ENCODE peak calls at places on chromosome 4, in nine cellular contexts. One of them, this sample, is unnamed.

GRCh38 chr4:140099993-140100392 is 54.0 kb downstream of the MAML3 start:
- DNase-seq in fibroblast of lung: no peak
- DNase-seq in mesenchymal stem cell: no peak
- DNase-seq in right atrium auricular region: peak; percentile 68
- DNase-seq in heart right ventricle: peak; percentile 27
- DNase-seq in right cardiac atrium: peak; percentile 75
- DNase-seq in thoracic aorta: no peak
- DNase-seq in K562: no peak
- DNase-seq in RWPE1: no peak
- DNase-seq in this sample: no peak

GRCh38 chr4:54127660-54128059 is 27.7 kb downstream of the GSX2 start:
- DNase-seq in fibroblast of lung: no peak
- DNase-seq in mesenchymal stem cell: no peak
- DNase-seq in right atrium auricular region: no peak
- DNase-seq in heart right ventricle: no peak
- DNase-seq in right cardiac atrium: no peak
- DNase-seq in thoracic aorta: no peak
- DNase-seq in K562: no peak
- DNase-seq in RWPE1: no peak
- DNase-seq in this sample: no peak

GRCh38 chr4:2800691-2801596 is 8.1 kb downstream of the SH3BP2 start:
- DNase-seq in fibroblast of lung: peak; percentile 90
- DNase-seq in mesenchymal stem cell: peak; percentile 90
- DNase-seq in right atrium auricular region: peak; percentile 85
- DNase-seq in heart right ventricle: peak; percentile 89
- DNase-seq in right cardiac atrium: peak; percentile 97
- DNase-seq in thoracic aorta: no peak
- DNase-seq in K562: peak; percentile 53
- DNase-seq in RWPE1: no peak
- DNase-seq in this sample: no peak

GRCh38 chr4:36323801-36324419 is 42.5 kb downstream of the DTHD1 start:
- DNase-seq in fibroblast of lung: no peak
- DNase-seq in mesenchymal stem cell: no peak
- DNase-seq in right atrium auricular region: no peak
- DNase-seq in heart right ventricle: no peak
- DNase-seq in right cardiac atrium: no peak
- DNase-seq in thoracic aorta: no peak
- DNase-seq in K562: no peak
- DNase-seq in RWPE1: no peak
- DNase-seq in this sample: no peak

GRCh38 chr4:2372488-2373030 is 45.9 kb downstream of the ZFYVE28 start:
- DNase-seq in fibroblast of lung: no peak
- DNase-seq in mesenchymal stem cell: no peak
- DNase-seq in right atrium auricular region: no peak
- DNase-seq in heart right ventricle: no peak
- DNase-seq in right cardiac atrium: no peak
- DNase-seq in thoracic aorta: no peak
- DNase-seq in K562: no peak
- DNase-seq in RWPE1: no peak
- DNase-seq in this sample: no peak

GRCh38 chr4:70623301-70623700 is 5.2 kb upstream of the ENAM start:
- DNase-seq in fibroblast of lung: no peak
- DNase-seq in mesenchymal stem cell: no peak
- DNase-seq in right atrium auricular region: no peak
- DNase-seq in heart right ventricle: no peak
- DNase-seq in right cardiac atrium: no peak
- DNase-seq in thoracic aorta: no peak
- DNase-seq in K562: no peak
- DNase-seq in RWPE1: no peak
- DNase-seq in this sample: peak; percentile 43

GRCh38 chr4:181952478-181952877 is 290.7 kb upstream of the TENM3 start:
- DNase-seq in fibroblast of lung: peak; percentile 89
- DNase-seq in mesenchymal stem cell: peak; percentile 72
- DNase-seq in right atrium auricular region: no peak
- DNase-seq in heart right ventricle: no peak
- DNase-seq in right cardiac atrium: no peak
- DNase-seq in thoracic aorta: no peak
- DNase-seq in K562: no peak
- DNase-seq in RWPE1: peak; percentile 63
- DNase-seq in this sample: no peak

GRCh38 chr4:74423101-74423500 is 21.8 kb upstream of the AREG start:
- DNase-seq in fibroblast of lung: peak; percentile 87
- DNase-seq in mesenchymal stem cell: peak; percentile 99
- DNase-seq in right atrium auricular region: no peak
- DNase-seq in heart right ventricle: no peak
- DNase-seq in right cardiac atrium: peak; percentile 82
- DNase-seq in thoracic aorta: no peak
- DNase-seq in K562: peak; percentile 65
- DNase-seq in RWPE1: no peak
- DNase-seq in this sample: no peak

GRCh38 chr4:23889368-23889767 is 479 bp downstream of the PPARGC1A start:
- DNase-seq in fibroblast of lung: peak; percentile 51
- DNase-seq in mesenchymal stem cell: no peak
- DNase-seq in right atrium auricular region: no peak
- DNase-seq in heart right ventricle: no peak
- DNase-seq in right cardiac atrium: no peak
- DNase-seq in thoracic aorta: no peak
- DNase-seq in K562: no peak
- DNase-seq in RWPE1: no peak
- DNase-seq in this sample: no peak

GRCh38 chr4:55887594-55887993 is 34.1 kb downstream of the EXOC1 start:
- DNase-seq in fibroblast of lung: no peak
- DNase-seq in mesenchymal stem cell: peak; percentile 9
- DNase-seq in right atrium auricular region: no peak
- DNase-seq in heart right ventricle: no peak
- DNase-seq in right cardiac atrium: no peak
- DNase-seq in thoracic aorta: no peak
- DNase-seq in K562: no peak
- DNase-seq in RWPE1: no peak
- DNase-seq in this sample: no peak

GRCh38 chr4:13178621-13179020 is 305.5 kb downstream of the RAB28 start:
- DNase-seq in fibroblast of lung: no peak
- DNase-seq in mesenchymal stem cell: no peak
- DNase-seq in right atrium auricular region: no peak
- DNase-seq in heart right ventricle: no peak
- DNase-seq in right cardiac atrium: no peak
- DNase-seq in thoracic aorta: no peak
- DNase-seq in K562: no peak
- DNase-seq in RWPE1: no peak
- DNase-seq in this sample: no peak

GRCh38 chr4:77797239-77797638 is 21.9 kb downstream of the CNOT6L start:
- DNase-seq in fibroblast of lung: no peak
- DNase-seq in mesenchymal stem cell: no peak
- DNase-seq in right atrium auricular region: no peak
- DNase-seq in heart right ventricle: no peak
- DNase-seq in right cardiac atrium: no peak
- DNase-seq in thoracic aorta: no peak
- DNase-seq in K562: no peak
- DNase-seq in RWPE1: peak; percentile 64
- DNase-seq in this sample: no peak

GRCh38 chr4:112767386-112767785 is 130.4 kb downstream of the LARP7 start:
- DNase-seq in fibroblast of lung: no peak
- DNase-seq in mesenchymal stem cell: no peak
- DNase-seq in right atrium auricular region: no peak
- DNase-seq in heart right ventricle: no peak
- DNase-seq in right cardiac atrium: no peak
- DNase-seq in thoracic aorta: no peak
- DNase-seq in K562: no peak
- DNase-seq in RWPE1: no peak
- DNase-seq in this sample: no peak

GRCh38 chr4:188012546-188012945 is 17.0 kb downstream of the ZFP42 start:
- DNase-seq in fibroblast of lung: no peak
- DNase-seq in mesenchymal stem cell: no peak
- DNase-seq in right atrium auricular region: no peak
- DNase-seq in heart right ventricle: no peak
- DNase-seq in right cardiac atrium: no peak
- DNase-seq in thoracic aorta: no peak
- DNase-seq in K562: no peak
- DNase-seq in RWPE1: no peak
- DNase-seq in this sample: no peak

GRCh38 chr4:53479731-53480525 is 102.5 kb downstream of the FIP1L1 start:
- DNase-seq in fibroblast of lung: no peak
- DNase-seq in mesenchymal stem cell: no peak
- DNase-seq in right atrium auricular region: no peak
- DNase-seq in heart right ventricle: no peak
- DNase-seq in right cardiac atrium: no peak
- DNase-seq in thoracic aorta: no peak
- DNase-seq in K562: no peak
- DNase-seq in RWPE1: peak; percentile 59
- DNase-seq in this sample: no peak

GRCh38 chr4:170193496-170193895 is 103.7 kb upstream of the AADAT start:
- DNase-seq in fibroblast of lung: no peak
- DNase-seq in mesenchymal stem cell: no peak
- DNase-seq in right atrium auricular region: no peak
- DNase-seq in heart right ventricle: no peak
- DNase-seq in right cardiac atrium: no peak
- DNase-seq in thoracic aorta: no peak
- DNase-seq in K562: no peak
- DNase-seq in RWPE1: peak; percentile 2
- DNase-seq in this sample: no peak
- H3K27ac ChIP-seq in fibroblast of lung: no peak overlapping the region
- H3K27ac ChIP-seq in mesenchymal stem cell: no peak overlapping the region
- H3K27ac ChIP-seq in right atrium auricular region: no peak overlapping the region
- H3K27ac ChIP-seq in heart right ventricle: no peak overlapping the region
- H3K27ac ChIP-seq in right cardiac atrium: no peak overlapping the region
- H3K27ac ChIP-seq in thoracic aorta: no peak overlapping the region
- H3K27ac ChIP-seq in K562: no peak overlapping the region
- H3K27ac ChIP-seq in RWPE1: no peak overlapping the region
- H3K27ac ChIP-seq in this sample: no peak overlapping the region

GRCh38 chr4:6806924-6807676 is 24.6 kb downstream of the KIAA0232 start:
- DNase-seq in fibroblast of lung: peak; percentile 35
- DNase-seq in mesenchymal stem cell: peak; percentile 53
- DNase-seq in right atrium auricular region: no peak
- DNase-seq in heart right ventricle: no peak
- DNase-seq in right cardiac atrium: no peak
- DNase-seq in thoracic aorta: no peak
- DNase-seq in K562: no peak
- DNase-seq in RWPE1: no peak
- DNase-seq in this sample: no peak

GRCh38 chr4:6803246-6803645 is 20.7 kb downstream of the KIAA0232 start:
- DNase-seq in fibroblast of lung: no peak
- DNase-seq in mesenchymal stem cell: no peak
- DNase-seq in right atrium auricular region: no peak
- DNase-seq in heart right ventricle: no peak
- DNase-seq in right cardiac atrium: no peak
- DNase-seq in thoracic aorta: no peak
- DNase-seq in K562: no peak
- DNase-seq in RWPE1: no peak
- DNase-seq in this sample: no peak

GRCh38 chr4:6804082-6804752 is 21.7 kb downstream of the KIAA0232 start:
- DNase-seq in fibroblast of lung: no peak
- DNase-seq in mesenchymal stem cell: no peak
- DNase-seq in right atrium auricular region: no peak
- DNase-seq in heart right ventricle: no peak
- DNase-seq in right cardiac atrium: no peak
- DNase-seq in thoracic aorta: no peak
- DNase-seq in K562: no peak
- DNase-seq in RWPE1: no peak
- DNase-seq in this sample: no peak

GRCh38 chr4:6811165-6811564 is 28.6 kb downstream of the KIAA0232 start:
- DNase-seq in fibroblast of lung: no peak
- DNase-seq in mesenchymal stem cell: no peak
- DNase-seq in right atrium auricular region: no peak
- DNase-seq in heart right ventricle: no peak
- DNase-seq in right cardiac atrium: no peak
- DNase-seq in thoracic aorta: no peak
- DNase-seq in K562: peak; percentile 39
- DNase-seq in RWPE1: no peak
- DNase-seq in this sample: no peak

GRCh38 chr4:6808259-6808658 is 25.7 kb downstream of the KIAA0232 start:
- DNase-seq in fibroblast of lung: no peak
- DNase-seq in mesenchymal stem cell: no peak
- DNase-seq in right atrium auricular region: no peak
- DNase-seq in heart right ventricle: no peak
- DNase-seq in right cardiac atrium: no peak
- DNase-seq in thoracic aorta: no peak
- DNase-seq in K562: no peak
- DNase-seq in RWPE1: no peak
- DNase-seq in this sample: no peak
- H3K27ac ChIP-seq in fibroblast of lung: no peak overlapping the region
- H3K27ac ChIP-seq in mesenchymal stem cell: no peak overlapping the region
- H3K27ac ChIP-seq in right atrium auricular region: peak overlapping the region; percentile 58
- H3K27ac ChIP-seq in heart right ventricle: peak overlapping the region; percentile 31
- H3K27ac ChIP-seq in right cardiac atrium: no peak overlapping the region
- H3K27ac ChIP-seq in thoracic aorta: no peak overlapping the region
- H3K27ac ChIP-seq in K562: no peak overlapping the region
- H3K27ac ChIP-seq in RWPE1: no peak overlapping the region
- H3K27ac ChIP-seq in this sample: no peak overlapping the region

GRCh38 chr4:186030795-186031194 is 38.2 kb upstream of the TLR3 start:
- DNase-seq in fibroblast of lung: no peak
- DNase-seq in mesenchymal stem cell: no peak
- DNase-seq in right atrium auricular region: no peak
- DNase-seq in heart right ventricle: no peak
- DNase-seq in right cardiac atrium: no peak
- DNase-seq in thoracic aorta: no peak
- DNase-seq in K562: no peak
- DNase-seq in RWPE1: no peak
- DNase-seq in this sample: no peak
- H3K27ac ChIP-seq in fibroblast of lung: no peak overlapping the region
- H3K27ac ChIP-seq in mesenchymal stem cell: no peak overlapping the region
- H3K27ac ChIP-seq in right atrium auricular region: peak overlapping the region; percentile 85
- H3K27ac ChIP-seq in heart right ventricle: peak overlapping the region; percentile 89
- H3K27ac ChIP-seq in right cardiac atrium: peak overlapping the region; percentile 66
- H3K27ac ChIP-seq in thoracic aorta: peak overlapping the region; percentile 83
- H3K27ac ChIP-seq in K562: no peak overlapping the region
- H3K27ac ChIP-seq in RWPE1: peak overlapping the region; percentile 90
- H3K27ac ChIP-seq in this sample: no peak overlapping the region

GRCh38 chr4:184384810-184385557 is 89.4 kb downstream of the IRF2 start:
- DNase-seq in fibroblast of lung: peak; percentile 33
- DNase-seq in mesenchymal stem cell: no peak
- DNase-seq in right atrium auricular region: no peak
- DNase-seq in heart right ventricle: no peak
- DNase-seq in right cardiac atrium: no peak
- DNase-seq in thoracic aorta: no peak
- DNase-seq in K562: no peak
- DNase-seq in RWPE1: no peak
- DNase-seq in this sample: no peak

GRCh38 chr4:184387351-184387750 is 87.0 kb downstream of the IRF2 start:
- DNase-seq in fibroblast of lung: no peak
- DNase-seq in mesenchymal stem cell: no peak
- DNase-seq in right atrium auricular region: no peak
- DNase-seq in heart right ventricle: no peak
- DNase-seq in right cardiac atrium: no peak
- DNase-seq in thoracic aorta: no peak
- DNase-seq in K562: no peak
- DNase-seq in RWPE1: no peak
- DNase-seq in this sample: no peak

GRCh38 chr4:184386271-184386781 is 88.0 kb downstream of the IRF2 start:
- DNase-seq in fibroblast of lung: no peak
- DNase-seq in mesenchymal stem cell: no peak
- DNase-seq in right atrium auricular region: no peak
- DNase-seq in heart right ventricle: no peak
- DNase-seq in right cardiac atrium: no peak
- DNase-seq in thoracic aorta: no peak
- DNase-seq in K562: peak; percentile 89
- DNase-seq in RWPE1: no peak
- DNase-seq in this sample: no peak

GRCh38 chr4:184384056-184384809 is 90.1 kb downstream of the IRF2 start:
- DNase-seq in fibroblast of lung: peak; percentile 99
- DNase-seq in mesenchymal stem cell: peak; percentile 94
- DNase-seq in right atrium auricular region: peak; percentile 73
- DNase-seq in heart right ventricle: no peak
- DNase-seq in right cardiac atrium: peak; percentile 70
- DNase-seq in thoracic aorta: no peak
- DNase-seq in K562: no peak
- DNase-seq in RWPE1: peak; percentile 79
- DNase-seq in this sample: no peak

GRCh38 chr4:184385705-184386141 is 88.6 kb downstream of the IRF2 start:
- DNase-seq in fibroblast of lung: no peak
- DNase-seq in mesenchymal stem cell: no peak
- DNase-seq in right atrium auricular region: no peak
- DNase-seq in heart right ventricle: peak; percentile 41
- DNase-seq in right cardiac atrium: peak; percentile 78
- DNase-seq in thoracic aorta: no peak
- DNase-seq in K562: no peak
- DNase-seq in RWPE1: no peak
- DNase-seq in this sample: no peak
- H3K27ac ChIP-seq in fibroblast of lung: no peak overlapping the region
- H3K27ac ChIP-seq in mesenchymal stem cell: no peak overlapping the region
- H3K27ac ChIP-seq in right atrium auricular region: peak overlapping the region; percentile 81
- H3K27ac ChIP-seq in heart right ventricle: peak overlapping the region; percentile 86
- H3K27ac ChIP-seq in right cardiac atrium: peak overlapping the region; percentile 91
- H3K27ac ChIP-seq in thoracic aorta: peak overlapping the region; percentile 69
- H3K27ac ChIP-seq in K562: peak overlapping the region; percentile 70
- H3K27ac ChIP-seq in RWPE1: peak overlapping the region; percentile 19
- H3K27ac ChIP-seq in this sample: peak overlapping the region; percentile 37